ENCODE peak calls at places on chromosomes 16 and 17, in ten cellular contexts. U, S, L, B, W, O, N, T, J and X are unnamed samples.
A peak's percentile ranks its signal among the peaks of the same experiment; 100 is the strongest.

GRCh38 chr17:76523084-76524037 is 14.1 kb downstream of the CYGB start:
- DNase-seq in N (peak; percentile 77), S (no peak), U (peak; percentile 64), W (peak; percentile 87), J (peak; percentile 88), O (peak; percentile 65), T (peak; percentile 91), L (peak; percentile 80), B (no peak), X (peak; percentile 93)

GRCh38 chr16:89318430-89318758 is 100.9 kb downstream of the ZNF778 start:
- DNase-seq in S (no peak), U (no peak), B (no peak), T (no peak), W (no peak), O (no peak), N (no peak), J (no peak), L (no peak), X (no peak)

GRCh38 chr16:15523092-15523541 is 88.7 kb downstream of the BMERB1 start:
- DNase-seq in L (peak; percentile 67), J (no peak), U (no peak), T (no peak), N (peak; percentile 70), O (no peak), W (no peak), S (no peak), B (peak; percentile 13), X (no peak)

GRCh38 chr17:55448681-55449080 is 27.0 kb upstream of the MMD start:
- DNase-seq in W (no peak), O (no peak), U (no peak), N (peak; percentile 14), L (no peak), T (no peak), S (no peak), J (no peak), B (no peak), X (no peak)

GRCh38 chr17:15261063-15261817 is 3.9 kb downstream of the PMP22 start:
- DNase-seq in U (no peak), T (peak; percentile 74), S (no peak), B (no peak), N (no peak), J (peak; percentile 56), O (no peak), W (peak; percentile 19), L (peak; percentile 80), X (peak; percentile 89)

GRCh38 chr16:24069036-24069590 is 187.0 kb upstream of the CACNG3 start:
- DNase-seq in S (no peak), W (no peak), L (no peak), T (no peak), O (no peak), J (no peak), N (no peak), B (no peak), U (no peak), X (no peak)

GRCh38 chr17:81959362-81960129 is 1.4 kb downstream of the NOTUM start:
- DNase-seq in S (no peak), U (peak; percentile 71), T (peak; percentile 75), J (peak; percentile 76), L (peak; percentile 80), W (peak; percentile 88), O (peak; percentile 71), B (no peak), N (peak; percentile 52), X (peak; percentile 89)

GRCh38 chr17:51853857-51854256 is 304.7 kb downstream of the CA10 start:
- DNase-seq in B (peak; percentile 40), W (no peak), S (no peak), L (no peak), U (no peak), N (no peak), O (no peak), T (no peak), J (no peak), X (no peak)

GRCh38 chr16:20675488-20676267 is 21.8 kb downstream of the ACSM1 start:
- DNase-seq in J (no peak), U (no peak), S (no peak), N (no peak), T (peak; percentile 93), L (no peak), B (no peak), W (peak; percentile 29), O (no peak), X (no peak)

GRCh38 chr17:68950725-68951124 is 4.5 kb downstream of the ABCA8 start:
- DNase-seq in L (no peak), S (no peak), N (no peak), O (no peak), J (no peak), B (no peak), T (no peak), W (no peak), U (no peak), X (no peak)

GRCh38 chr16:31528726-31529397 is 1.2 kb downstream of the AHSP start:
- DNase-seq in B (no peak), L (no peak), N (no peak), W (no peak), J (no peak), T (peak; percentile 28), O (no peak), S (no peak), U (no peak), X (no peak)

GRCh38 chr16:12329246-12329995 is 352.9 kb downstream of the SNX29 start:
- DNase-seq in J (no peak), T (no peak), W (no peak), O (no peak), S (no peak), B (no peak), N (no peak), L (no peak), U (no peak), X (peak; percentile 38)

GRCh38 chr16:85947511-85948509 is 48.8 kb downstream of the IRF8 start:
- DNase-seq in N (peak; percentile 68), L (no peak), U (no peak), B (no peak), O (no peak), J (no peak), S (no peak), T (no peak), W (peak; percentile 48), X (no peak)

GRCh38 chr17:65191805-65192740 is 54.9 kb downstream of the RGS9 start:
- DNase-seq in W (peak; percentile 24), S (peak; percentile 70), U (no peak), N (peak; percentile 61), L (no peak), T (no peak), O (no peak), J (no peak), B (no peak), X (no peak)

GRCh38 chr16:86570542-86571196 is 4.0 kb downstream of the FOXC2 start:
- DNase-seq in L (no peak), T (no peak), N (no peak), U (no peak), J (no peak), B (no peak), S (no peak), W (no peak), O (no peak), X (no peak)

GRCh38 chr16:85308585-85309540 is 196.6 kb upstream of the CIBAR2 start:
- DNase-seq in L (no peak), T (no peak), J (no peak), W (no peak), B (no peak), S (no peak), U (no peak), O (no peak), N (no peak), X (no peak)

GRCh38 chr17:45782889-45783592 is 1.1 kb upstream of the CRHR1 start:
- DNase-seq in T (peak; percentile 71), O (no peak), B (no peak), J (peak; percentile 87), U (no peak), N (no peak), L (no peak), W (peak; percentile 74), S (no peak), X (no peak)

GRCh38 chr17:48127371-48128051 is 19.9 kb downstream of the SNX11 start:
- DNase-seq in O (no peak), T (no peak), U (no peak), L (no peak), S (peak; percentile 46), W (no peak), J (peak; percentile 33), N (no peak), B (peak; percentile 30), X (peak; percentile 42)

GRCh38 chr17:59510611-59511010 is 54.8 kb upstream of the DHX40 start:
- DNase-seq in N (no peak), S (no peak), O (no peak), T (no peak), L (no peak), W (no peak), B (no peak), U (no peak), J (no peak), X (no peak)

GRCh38 chr17:296906-297690 is 55.5 kb downstream of the RPH3AL start:
- DNase-seq in J (no peak), B (no peak), W (no peak), O (no peak), T (no peak), L (peak; percentile 43), N (no peak), U (no peak), S (no peak), X (peak; percentile 75)

GRCh38 chr16:49932943-49933342 is 77.0 kb upstream of the ZNF423 start:
- DNase-seq in O (no peak), B (peak; percentile 18), W (no peak), L (no peak), J (no peak), S (no peak), N (no peak), T (peak; percentile 51), U (no peak), X (peak; percentile 15)

GRCh38 chr17:61399131-61400057 is at the start of gene TBX2:
- DNase-seq in O (no peak), B (peak; percentile 84), U (no peak), J (peak; percentile 76), L (peak; percentile 92), S (peak; percentile 65), T (peak; percentile 63), N (no peak), W (peak; percentile 20), X (no peak)

GRCh38 chr16:66551788-66552287 is 538 bp upstream of the CKLF start:
- DNase-seq in T (no peak), L (no peak), N (no peak), B (no peak), O (no peak), U (no peak), J (no peak), S (no peak), W (no peak), X (no peak)

GRCh38 chr16:86756882-86757703 is 178.7 kb downstream of the FOXL1 start:
- DNase-seq in J (no peak), L (no peak), B (no peak), W (no peak), T (no peak), S (no peak), N (no peak), U (no peak), O (no peak), X (no peak)

GRCh38 chr16:56732832-56733231 is 2.9 kb downstream of the NUP93 start:
- DNase-seq in O (no peak), W (peak; percentile 34), B (no peak), S (no peak), N (no peak), J (no peak), U (no peak), L (no peak), T (no peak), X (no peak)

GRCh38 chr17:50363217-50364060 is 9.5 kb downstream of the MRPL27 start:
- DNase-seq in O (no peak), U (no peak), S (no peak), T (peak; percentile 91), B (peak; percentile 21), W (no peak), N (peak; percentile 30), L (no peak), J (no peak), X (no peak)

GRCh38 chr16:4461250-4462085 is 13.0 kb downstream of the NMRAL1 start:
- DNase-seq in L (no peak), N (peak; percentile 20), T (no peak), S (no peak), W (no peak), U (no peak), O (no peak), B (no peak), J (no peak), X (no peak)

GRCh38 chr16:65833171-65833871 is 533.2 kb upstream of the CDH5 start:
- DNase-seq in L (no peak), J (no peak), B (no peak), N (no peak), U (no peak), S (peak; percentile 68), W (no peak), O (no peak), T (no peak), X (no peak)